ENCODE peak calls at places on chromosome 19, in ten cellular contexts. One of them, this sample, is unnamed.

GRCh38 chr19:5627395-5627904 is 4.6 kb downstream of the SAFB start:
- DNase-seq in left ventricle myocardium inferior: peak; percentile 56
- DNase-seq in HAP-1: no peak
- DNase-seq in Calu3: no peak
- DNase-seq in mucosa of descending colon: peak; percentile 38
- DNase-seq in RPMI7951: peak; percentile 22
- DNase-seq in DMS153: no peak
- DNase-seq in GOT3: no peak
- DNase-seq in activated T-cell treated with anti-CD3 and anti-CD28 coated beads for 24 hours: peak; percentile 33
- DNase-seq in germinal center: peak; percentile 74
- DNase-seq in this sample: no peak

GRCh38 chr19:4233282-4233853 is 4.0 kb downstream of the EBI3 start:
- DNase-seq in activated T-cell treated with anti-CD3 and anti-CD28 coated beads for 24 hours: peak; percentile 48
- DNase-seq in mucosa of descending colon: peak; percentile 79
- DNase-seq in left ventricle myocardium inferior: peak; percentile 36
- DNase-seq in germinal center: peak; percentile 51
- DNase-seq in HAP-1: no peak
- DNase-seq in RPMI7951: peak; percentile 33
- DNase-seq in DMS153: peak; percentile 3
- DNase-seq in GOT3: no peak
- DNase-seq in Calu3: peak; percentile 69
- DNase-seq in this sample: no peak

GRCh38 chr19:35868172-35868822 is at the start of gene APLP1:
- DNase-seq in GOT3: no peak
- DNase-seq in HAP-1: peak; percentile 58
- DNase-seq in Calu3: peak; percentile 82
- DNase-seq in RPMI7951: peak; percentile 67
- DNase-seq in germinal center: peak; percentile 54
- DNase-seq in left ventricle myocardium inferior: peak; percentile 74
- DNase-seq in activated T-cell treated with anti-CD3 and anti-CD28 coated beads for 24 hours: peak; percentile 66
- DNase-seq in DMS153: peak; percentile 47
- DNase-seq in mucosa of descending colon: peak; percentile 76
- DNase-seq in this sample: peak; percentile 73

GRCh38 chr19:34324320-34324719 is 40.7 kb upstream of the GPI start:
- DNase-seq in DMS153: no peak
- DNase-seq in activated T-cell treated with anti-CD3 and anti-CD28 coated beads for 24 hours: no peak
- DNase-seq in GOT3: no peak
- DNase-seq in germinal center: no peak
- DNase-seq in left ventricle myocardium inferior: no peak
- DNase-seq in Calu3: no peak
- DNase-seq in RPMI7951: no peak
- DNase-seq in HAP-1: no peak
- DNase-seq in mucosa of descending colon: no peak
- DNase-seq in this sample: no peak

GRCh38 chr19:19580417-19580816 is 38.1 kb downstream of the PBX4 start:
- DNase-seq in GOT3: no peak
- DNase-seq in germinal center: no peak
- DNase-seq in mucosa of descending colon: no peak
- DNase-seq in DMS153: no peak
- DNase-seq in left ventricle myocardium inferior: no peak
- DNase-seq in Calu3: no peak
- DNase-seq in HAP-1: no peak
- DNase-seq in activated T-cell treated with anti-CD3 and anti-CD28 coated beads for 24 hours: no peak
- DNase-seq in RPMI7951: no peak
- DNase-seq in this sample: no peak

GRCh38 chr19:22945560-22945959 is 57.4 kb downstream of the ZNF728 start:
- DNase-seq in activated T-cell treated with anti-CD3 and anti-CD28 coated beads for 24 hours: no peak
- DNase-seq in HAP-1: no peak
- DNase-seq in RPMI7951: peak; percentile 24
- DNase-seq in germinal center: no peak
- DNase-seq in left ventricle myocardium inferior: no peak
- DNase-seq in mucosa of descending colon: no peak
- DNase-seq in Calu3: no peak
- DNase-seq in GOT3: no peak
- DNase-seq in DMS153: no peak
- DNase-seq in this sample: no peak

GRCh38 chr19:35083678-35084077 is 31.9 kb upstream of the FXYD3 start:
- DNase-seq in mucosa of descending colon: no peak
- DNase-seq in RPMI7951: no peak
- DNase-seq in DMS153: no peak
- DNase-seq in left ventricle myocardium inferior: no peak
- DNase-seq in germinal center: peak; percentile 37
- DNase-seq in GOT3: no peak
- DNase-seq in activated T-cell treated with anti-CD3 and anti-CD28 coated beads for 24 hours: no peak
- DNase-seq in HAP-1: no peak
- DNase-seq in Calu3: no peak
- DNase-seq in this sample: no peak

GRCh38 chr19:11078893-11079292 is 10.4 kb upstream of the LDLR start:
- DNase-seq in HAP-1: no peak
- DNase-seq in RPMI7951: no peak
- DNase-seq in left ventricle myocardium inferior: no peak
- DNase-seq in mucosa of descending colon: no peak
- DNase-seq in GOT3: no peak
- DNase-seq in germinal center: no peak
- DNase-seq in DMS153: no peak
- DNase-seq in activated T-cell treated with anti-CD3 and anti-CD28 coated beads for 24 hours: no peak
- DNase-seq in Calu3: no peak
- DNase-seq in this sample: no peak

GRCh38 chr19:13537454-13537853 is 31.2 kb upstream of the CACNA1A start:
- DNase-seq in mucosa of descending colon: no peak
- DNase-seq in activated T-cell treated with anti-CD3 and anti-CD28 coated beads for 24 hours: no peak
- DNase-seq in germinal center: no peak
- DNase-seq in DMS153: no peak
- DNase-seq in GOT3: no peak
- DNase-seq in RPMI7951: peak; percentile 30
- DNase-seq in left ventricle myocardium inferior: no peak
- DNase-seq in Calu3: no peak
- DNase-seq in HAP-1: no peak
- DNase-seq in this sample: no peak

GRCh38 chr19:31352296-31352781 is 3.1 kb upstream of the TSHZ3 start:
- DNase-seq in left ventricle myocardium inferior: no peak
- DNase-seq in mucosa of descending colon: no peak
- DNase-seq in germinal center: no peak
- DNase-seq in GOT3: no peak
- DNase-seq in DMS153: no peak
- DNase-seq in activated T-cell treated with anti-CD3 and anti-CD28 coated beads for 24 hours: no peak
- DNase-seq in Calu3: no peak
- DNase-seq in HAP-1: no peak
- DNase-seq in RPMI7951: no peak
- DNase-seq in this sample: no peak

GRCh38 chr19:19485998-19486290 is 29.4 kb downstream of the TSSK6 start:
- DNase-seq in germinal center: no peak
- DNase-seq in DMS153: no peak
- DNase-seq in left ventricle myocardium inferior: no peak
- DNase-seq in mucosa of descending colon: no peak
- DNase-seq in GOT3: no peak
- DNase-seq in Calu3: no peak
- DNase-seq in HAP-1: no peak
- DNase-seq in activated T-cell treated with anti-CD3 and anti-CD28 coated beads for 24 hours: no peak
- DNase-seq in RPMI7951: no peak
- DNase-seq in this sample: no peak

GRCh38 chr19:28867978-28868377 is 345.0 kb downstream of the UQCRFS1 start:
- DNase-seq in RPMI7951: no peak
- DNase-seq in HAP-1: no peak
- DNase-seq in activated T-cell treated with anti-CD3 and anti-CD28 coated beads for 24 hours: no peak
- DNase-seq in Calu3: no peak
- DNase-seq in mucosa of descending colon: no peak
- DNase-seq in germinal center: no peak
- DNase-seq in GOT3: no peak
- DNase-seq in DMS153: no peak
- DNase-seq in left ventricle myocardium inferior: no peak
- DNase-seq in this sample: no peak

This sample was measured in NCI-H187.